ENCODE peak calls at places on chromosomes 7 and 10, in four cellular contexts. One of them, this sample, is unnamed.

GRCh38 chr10:98748298-98748697 is 301.6 kb upstream of the HPS1 start:
- DNase-seq in lower leg skin: no peak
- DNase-seq in Calu3: peak
- DNase-seq in AG09309: no peak
- DNase-seq in this sample: no peak

GRCh38 chr7:130062246-130062645 is 8.1 kb upstream of the KLHDC10 start:
- DNase-seq in AG09309: no peak
- DNase-seq in lower leg skin: no peak
- DNase-seq in Calu3: no peak
- DNase-seq in this sample: no peak

GRCh38 chr7:117489911-117490310 is 10.1 kb downstream of the CFTR start:
- DNase-seq in AG09309: no peak
- DNase-seq in lower leg skin: no peak
- DNase-seq in Calu3: no peak
- DNase-seq in this sample: peak

GRCh38 chr7:56199639-56200038 is 83.4 kb upstream of the NUPR2 start:
- DNase-seq in AG09309: no peak
- DNase-seq in lower leg skin: no peak
- DNase-seq in Calu3: no peak
- DNase-seq in this sample: no peak

GRCh38 chr7:9761224-9761623 is 1212.4 kb upstream of the PHF14 start:
- DNase-seq in Calu3: no peak
- DNase-seq in AG09309: no peak
- DNase-seq in lower leg skin: no peak
- DNase-seq in this sample: no peak

GRCh38 chr7:70435634-70436033 is 696.3 kb upstream of the GALNT17 start:
- DNase-seq in lower leg skin: no peak
- DNase-seq in AG09309: no peak
- DNase-seq in Calu3: no peak
- DNase-seq in this sample: no peak

GRCh38 chr10:6667679-6668270 is 87.7 kb upstream of the PRKCQ start:
- DNase-seq in AG09309: no peak
- DNase-seq in lower leg skin: no peak
- DNase-seq in Calu3: peak
- DNase-seq in this sample: peak

GRCh38 chr7:31744294-31744874 is 57.4 kb downstream of the PPP1R17 start:
- DNase-seq in Calu3: peak
- DNase-seq in AG09309: peak
- DNase-seq in lower leg skin: no peak
- DNase-seq in this sample: peak

GRCh38 chr10:120891367-120891766 is 40.2 kb downstream of the WDR11 start:
- DNase-seq in AG09309: peak
- DNase-seq in Calu3: no peak
- DNase-seq in lower leg skin: no peak
- DNase-seq in this sample: no peak

GRCh38 chr10:73810735-73811465 is 498 bp downstream of the NDST2 start:
- DNase-seq in AG09309: no peak
- DNase-seq in Calu3: peak
- DNase-seq in lower leg skin: peak
- DNase-seq in this sample: no peak

GRCh38 chr7:33764752-33765451 is 140.4 kb upstream of the BMPER start:
- DNase-seq in Calu3: no peak
- DNase-seq in lower leg skin: no peak
- DNase-seq in AG09309: no peak
- DNase-seq in this sample: no peak

GRCh38 chr7:73615886-73616285 is 8.4 kb downstream of the MLXIPL start:
- DNase-seq in AG09309: no peak
- DNase-seq in lower leg skin: no peak
- DNase-seq in Calu3: no peak
- DNase-seq in this sample: no peak

GRCh38 chr7:87416682-87417587 is 58.5 kb downstream of the ABCB4 start:
- DNase-seq in Calu3: peak
- DNase-seq in AG09309: no peak
- DNase-seq in lower leg skin: no peak
- DNase-seq in this sample: no peak

GRCh38 chr10:122494833-122495232 is 33.5 kb downstream of the HTRA1 start:
- DNase-seq in Calu3: no peak
- DNase-seq in lower leg skin: peak
- DNase-seq in AG09309: peak
- DNase-seq in this sample: no peak

GRCh38 chr7:73977626-73978618 is 50.1 kb upstream of the ELN start:
- DNase-seq in lower leg skin: peak
- DNase-seq in Calu3: no peak
- DNase-seq in AG09309: no peak
- DNase-seq in this sample: no peak

GRCh38 chr10:99779335-99779734 is 3.1 kb upstream of the ABCC2 start:
- DNase-seq in AG09309: no peak
- DNase-seq in Calu3: no peak
- DNase-seq in lower leg skin: no peak
- DNase-seq in this sample: no peak

GRCh38 chr10:26391701-26392695 is 46.1 kb upstream of the APBB1IP start:
- DNase-seq in lower leg skin: no peak
- DNase-seq in AG09309: no peak
- DNase-seq in Calu3: no peak
- DNase-seq in this sample: no peak

GRCh38 chr7:157499121-157499834 is 162.5 kb downstream of the DNAJB6 start:
- DNase-seq in AG09309: no peak
- DNase-seq in Calu3: no peak
- DNase-seq in lower leg skin: peak
- DNase-seq in this sample: no peak

GRCh38 chr10:29535012-29535777 is 99.6 kb downstream of the SVIL start:
- DNase-seq in Calu3: peak
- DNase-seq in AG09309: peak
- DNase-seq in lower leg skin: peak
- DNase-seq in this sample: peak

GRCh38 chr7:69187824-69188335 is 410.4 kb upstream of the AUTS2 start:
- DNase-seq in lower leg skin: no peak
- DNase-seq in AG09309: no peak
- DNase-seq in Calu3: no peak
- DNase-seq in this sample: no peak

GRCh38 chr10:125641398-125641797 is 41.6 kb downstream of the TEX36 start:
- DNase-seq in AG09309: no peak
- DNase-seq in lower leg skin: no peak
- DNase-seq in Calu3: no peak
- DNase-seq in this sample: no peak

GRCh38 chr7:2510909-2511768 is 8.4 kb upstream of the LFNG start:
- DNase-seq in Calu3: peak
- DNase-seq in lower leg skin: no peak
- DNase-seq in AG09309: no peak
- DNase-seq in this sample: no peak

DNA sequence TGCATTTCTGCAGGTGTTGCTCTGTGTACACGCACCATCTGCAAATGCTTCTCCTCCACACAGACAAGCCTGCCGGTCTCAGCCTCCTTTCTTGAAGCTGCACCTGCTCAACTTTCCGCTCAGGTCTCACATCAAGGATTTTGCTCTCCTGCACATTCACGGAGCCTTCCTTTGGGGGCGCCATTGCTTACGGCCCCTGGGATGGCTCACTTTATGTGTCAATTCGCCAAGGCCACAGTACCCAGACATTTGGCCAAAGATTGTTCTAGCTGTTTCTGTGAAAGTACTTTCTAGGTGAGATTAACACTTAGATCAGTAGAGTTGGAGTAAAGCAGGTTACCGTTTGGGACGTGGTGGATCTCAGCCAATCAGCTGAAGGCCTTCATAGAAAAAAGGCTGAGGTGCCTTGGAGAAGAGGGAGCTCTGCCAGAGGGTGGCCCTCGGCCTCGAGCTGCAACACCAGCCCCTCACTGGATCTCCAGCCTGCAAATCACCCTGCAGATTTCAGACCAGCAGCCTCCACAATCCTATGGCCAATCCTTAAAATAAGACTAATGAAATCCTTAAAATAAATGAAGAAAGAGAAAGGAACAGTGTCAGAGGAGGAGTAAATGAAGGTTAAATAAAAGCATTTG is 39.9 kb upstream of the PPP2R2D start:
- DNase-seq in AG09309: no peak
- DNase-seq in lower leg skin: peak
- DNase-seq in Calu3: no peak
- DNase-seq in this sample: no peak
- TF ChIP-seq CTCF in AG09309: no peak
- TF ChIP-seq CTCF in lower leg skin: no peak
- TF ChIP-seq CTCF in Calu3: no peak
- TF ChIP-seq CTCF in this sample: no peak

GRCh38 chr7:132321387-132321786 is 254.9 kb downstream of the PLXNA4 start:
- DNase-seq in Calu3: no peak
- DNase-seq in AG09309: no peak
- DNase-seq in lower leg skin: no peak
- DNase-seq in this sample: no peak
- TF ChIP-seq CTCF in Calu3: no peak
- TF ChIP-seq CTCF in AG09309: peak
- TF ChIP-seq CTCF in lower leg skin: no peak
- TF ChIP-seq CTCF in this sample: peak

GRCh38 chr10:93742633-93743349 is 14.9 kb upstream of the LGI1 start:
- DNase-seq in lower leg skin: no peak
- DNase-seq in Calu3: no peak
- DNase-seq in AG09309: no peak
- DNase-seq in this sample: no peak

GRCh38 chr10:93751074-93751572 is 6.6 kb upstream of the LGI1 start:
- DNase-seq in lower leg skin: no peak
- DNase-seq in Calu3: no peak
- DNase-seq in AG09309: no peak
- DNase-seq in this sample: no peak

GRCh38 chr10:93745411-93746065 is 12.2 kb upstream of the LGI1 start:
- DNase-seq in AG09309: no peak
- DNase-seq in Calu3: no peak
- DNase-seq in lower leg skin: no peak
- DNase-seq in this sample: no peak

GRCh38 chr10:93749218-93749799 is 8.4 kb upstream of the LGI1 start:
- DNase-seq in lower leg skin: no peak
- DNase-seq in AG09309: no peak
- DNase-seq in Calu3: no peak
- DNase-seq in this sample: no peak

DNA sequence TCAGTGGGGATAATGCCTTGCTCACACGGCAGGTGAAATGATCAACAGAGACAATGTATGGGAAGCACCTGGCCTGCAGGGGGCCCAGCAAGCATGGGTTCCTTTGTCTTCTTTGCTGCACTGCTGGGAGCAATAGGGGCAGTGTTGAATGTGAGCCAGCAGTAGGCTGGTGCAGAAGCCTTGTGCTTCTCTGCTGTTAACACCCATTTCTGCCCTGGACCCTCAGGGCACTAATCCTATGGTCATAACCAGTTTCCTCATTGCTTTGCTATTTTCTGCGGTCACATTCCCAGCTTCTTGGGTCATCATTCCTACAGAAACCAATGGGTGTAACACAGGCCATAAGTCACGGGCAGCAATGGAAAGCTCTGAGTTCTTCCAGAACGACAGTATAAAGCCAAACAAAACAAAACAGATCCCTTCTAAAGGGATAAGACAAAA is 10.9 kb upstream of the LGI1 start:
- DNase-seq in Calu3: peak
- DNase-seq in lower leg skin: no peak
- DNase-seq in AG09309: peak
- DNase-seq in this sample: peak
- TF ChIP-seq CTCF in Calu3: peak
- TF ChIP-seq CTCF in lower leg skin: no peak
- TF ChIP-seq CTCF in AG09309: peak
- TF ChIP-seq CTCF in this sample: peak

DNA sequence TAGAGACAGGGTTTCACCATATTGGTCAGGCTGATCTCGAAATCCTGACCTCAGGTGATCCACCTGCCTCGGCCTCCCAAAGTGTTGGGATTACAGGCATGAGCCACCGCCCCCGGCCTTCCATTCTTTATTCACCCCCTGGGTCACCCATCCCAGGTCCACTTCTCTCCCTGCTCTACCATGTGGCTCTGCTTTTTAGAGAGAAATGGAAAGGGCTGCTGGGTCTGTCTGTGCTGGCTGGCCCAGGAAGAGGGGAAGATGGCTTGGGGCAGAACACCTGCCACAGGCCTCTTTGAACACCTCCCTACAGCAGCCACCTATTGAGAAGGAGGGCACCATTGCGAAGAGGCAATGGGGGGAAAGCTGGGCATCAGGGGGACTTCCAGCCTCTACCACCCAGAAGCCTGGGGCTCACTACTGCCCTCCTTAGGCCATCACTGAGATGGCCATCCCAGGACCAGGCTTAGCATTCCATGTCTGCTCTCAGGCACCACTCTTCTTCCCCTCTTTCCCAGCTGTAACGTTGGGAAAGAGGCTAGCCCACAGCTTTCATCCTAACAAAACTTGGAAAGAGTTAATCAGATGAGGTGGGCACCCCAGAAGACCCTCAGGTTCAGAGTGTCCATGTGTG is 256.3 kb downstream of the GRID1 start:
- DNase-seq in Calu3: no peak
- DNase-seq in AG09309: no peak
- DNase-seq in lower leg skin: peak
- DNase-seq in this sample: no peak
- TF ChIP-seq CTCF in Calu3: no peak
- TF ChIP-seq CTCF in AG09309: no peak
- TF ChIP-seq CTCF in lower leg skin: no peak
- TF ChIP-seq CTCF in this sample: no peak

GRCh38 chr7:116438274-116438673 is 61.3 kb upstream of the CAV2 start:
- DNase-seq in Calu3: no peak
- DNase-seq in lower leg skin: no peak
- DNase-seq in AG09309: peak
- DNase-seq in this sample: no peak
- TF ChIP-seq CTCF in Calu3: no peak
- TF ChIP-seq CTCF in lower leg skin: no peak
- TF ChIP-seq CTCF in AG09309: peak
- TF ChIP-seq CTCF in this sample: peak

GRCh38 chr7:11054033-11054432 is 80.4 kb downstream of the PHF14 start:
- DNase-seq in lower leg skin: no peak
- DNase-seq in AG09309: no peak
- DNase-seq in Calu3: no peak
- DNase-seq in this sample: no peak
- TF ChIP-seq CTCF in lower leg skin: no peak
- TF ChIP-seq CTCF in AG09309: no peak
- TF ChIP-seq CTCF in Calu3: no peak
- TF ChIP-seq CTCF in this sample: no peak

DNA sequence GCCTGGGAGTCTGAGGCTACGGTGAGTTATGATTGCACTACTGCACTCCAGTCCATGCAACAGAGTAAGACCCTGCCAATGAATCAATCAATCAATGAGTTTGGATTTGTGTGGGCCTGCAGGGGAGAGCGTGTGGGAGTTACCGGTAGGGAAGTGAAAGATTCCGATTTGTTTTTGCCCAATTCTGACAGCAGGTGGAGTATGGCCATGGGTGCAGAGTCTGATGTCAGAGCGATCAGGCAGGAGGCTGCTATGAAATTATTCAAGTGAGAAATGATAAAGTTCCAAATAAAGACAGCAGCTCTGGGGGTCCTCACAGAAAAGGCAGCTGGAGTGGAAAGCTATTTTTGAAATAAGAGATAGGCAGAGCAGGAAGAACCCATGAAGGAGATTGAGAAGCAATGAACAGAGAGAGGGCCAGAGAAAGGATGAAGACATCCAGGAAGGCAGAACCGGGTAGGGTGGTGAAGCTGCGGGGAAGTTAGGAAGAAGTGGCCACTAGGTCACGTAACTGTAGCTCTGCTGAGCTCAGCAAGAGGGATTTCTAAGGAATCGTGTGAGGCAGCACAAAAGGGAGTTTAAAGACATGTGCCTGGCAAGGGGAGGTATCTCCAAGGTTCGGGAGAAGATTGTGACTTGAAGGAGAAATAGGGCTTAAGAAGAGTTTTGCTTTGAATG is 93.7 kb upstream of the NMT2 start:
- DNase-seq in lower leg skin: no peak
- DNase-seq in Calu3: peak
- DNase-seq in AG09309: no peak
- DNase-seq in this sample: no peak
- TF ChIP-seq CTCF in lower leg skin: no peak
- TF ChIP-seq CTCF in Calu3: peak
- TF ChIP-seq CTCF in AG09309: peak
- TF ChIP-seq CTCF in this sample: peak